ENCODE peak calls at places on chromosomes 13 and 19, in eight cellular contexts. L, B, G, C, X, U, S and J are unnamed samples. For H3K9me3 and H3K4me1, the result is how much of the 10 kb centered on the place peaks cover.

GRCh38 chr19:16374436-16374835 is 49.8 kb downstream of the KLF2 start:
- DNase-seq in L (no peak), B (no peak), G (no peak), C (no peak), X (no peak), U (no peak), S (no peak), J (no peak)

GRCh38 chr19:17680235-17680722 is 7.9 kb downstream of the UNC13A start:
- DNase-seq in L (peak), B (no peak), G (peak), C (peak), X (peak), U (peak), S (peak), J (peak)

GRCh38 chr19:18919086-18919894 is at the start of the genes COPE and DDX49:
- DNase-seq in L (peak), B (peak), G (peak), C (peak), X (peak), U (peak), S (peak), J (peak)

GRCh38 chr13:93002071-93002470 is 224.5 kb upstream of the GPC6 start:
- DNase-seq in L (no peak), B (no peak), G (no peak), C (no peak), X (no peak), U (no peak), S (no peak), J (no peak)

GRCh38 chr13:44311011-44311481 is 62.6 kb upstream of the SERP2 start:
- DNase-seq in L (no peak), B (no peak), G (no peak), C (peak), X (no peak), U (no peak), S (no peak), J (no peak)

GRCh38 chr19:14440049-14440448 is 6.9 kb downstream of the PKN1 start:
- DNase-seq in L (peak), B (peak), G (no peak), C (no peak), X (peak), U (no peak), S (peak), J (peak)

GRCh38 chr19:12956446-12957388 is at the start of gene GADD45GIP1:
- DNase-seq in L (peak), B (no peak), G (peak), C (peak), X (peak), U (peak), S (peak), J (no peak)

GRCh38 chr19:49498475-49498874 is 2.2 kb downstream of the RPS11 start:
- DNase-seq in L (no peak), B (no peak), G (no peak), C (no peak), X (no peak), U (no peak), S (no peak), J (no peak)

GRCh38 chr13:87884874-87885273 is 213.7 kb downstream of the SLITRK5 start:
- DNase-seq in L (no peak), B (no peak), G (no peak), C (peak), X (no peak), U (peak), S (no peak), J (no peak)

GRCh38 chr13:103547914-103548313 is 481.7 kb upstream of the SLC10A2 start:
- DNase-seq in L (no peak), B (no peak), G (no peak), C (no peak), X (no peak), U (no peak), S (no peak), J (no peak)

GRCh38 chr19:17026041-17026658 is 460 bp downstream of the CPAMD8 start:
- DNase-seq in L (no peak), B (no peak), G (no peak), C (no peak), X (no peak), U (no peak), S (no peak), J (no peak)

GRCh38 chr13:46077260-46077659 is 24.7 kb upstream of the ZC3H13 start:
- DNase-seq in L (no peak), B (no peak), G (no peak), C (no peak), X (no peak), U (no peak), S (no peak), J (no peak)

GRCh38 chr19:13554506-13555235 is 48.4 kb upstream of the CACNA1A start:
- DNase-seq in L (no peak), B (no peak), G (no peak), C (no peak), X (no peak), U (no peak), S (no peak), J (no peak)

GRCh38 chr19:33373701-33374405 is at the start of gene CEBPG:
- DNase-seq in L (peak), B (no peak), G (peak), C (peak), X (peak), U (peak), S (no peak), J (no peak)

GRCh38 chr19:27676334-27676733 is 1536.6 kb downstream of the UQCRFS1 start:
- DNase-seq in L (no peak), B (no peak), G (no peak), C (no peak), X (no peak), U (no peak), S (no peak), J (no peak)
- H3K9me3 ChIP-seq in L (under half), B (half or more), G (under half), C (under half), X (under half), U (under half), S (half or more), J (under half)

GRCh38 chr19:4712771-4713170 is 10.9 kb downstream of the DPP9 start:
- DNase-seq in L (no peak), B (no peak), G (no peak), C (no peak), X (no peak), U (no peak), S (no peak), J (no peak)

GRCh38 chr19:4711211-4711610 is 12.4 kb downstream of the DPP9 start:
- DNase-seq in L (no peak), B (no peak), G (no peak), C (no peak), X (no peak), U (no peak), S (no peak), J (no peak)

GRCh38 chr19:4709440-4710280 is 14.0 kb downstream of the DPP9 start:
- DNase-seq in L (peak), B (no peak), G (no peak), C (no peak), X (peak), U (no peak), S (no peak), J (peak)

GRCh38 chr19:4707956-4708650 is 15.5 kb downstream of the DPP9 start:
- DNase-seq in L (peak), B (no peak), G (no peak), C (peak), X (peak), U (no peak), S (no peak), J (no peak)

GRCh38 chr19:4710281-4710600 is 13.4 kb downstream of the DPP9 start:
- DNase-seq in L (no peak), B (no peak), G (no peak), C (no peak), X (no peak), U (no peak), S (no peak), J (no peak)
- H3K4me1 ChIP-seq in L (under half), B (half or more), G (under half), C (under half), X (under half), U (half or more), S (under half), J (under half)

DNA sequence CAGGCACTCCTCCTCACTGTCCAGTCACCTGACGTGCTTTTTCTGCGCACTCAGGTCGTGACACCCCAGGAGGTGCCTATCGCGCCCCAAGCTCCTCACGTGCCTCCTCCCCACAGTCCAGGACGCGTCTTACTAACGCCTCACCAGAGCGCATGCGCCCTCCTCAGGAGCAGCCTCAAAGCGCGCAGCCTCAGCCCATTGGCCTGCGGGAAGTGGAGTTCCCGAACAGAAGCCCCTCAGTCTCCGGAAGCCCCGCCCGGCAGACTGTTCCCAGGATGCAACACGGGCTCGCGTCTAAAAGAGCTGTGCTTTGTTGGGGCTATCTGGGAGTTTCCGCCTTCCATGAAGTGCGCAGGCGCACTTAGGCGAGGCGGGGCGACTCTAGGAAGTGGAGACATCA is 8.3 kb upstream of the ZNF556 start:
- DNase-seq in L (no peak), B (no peak), G (no peak), C (no peak), X (no peak), U (no peak), S (no peak), J (no peak)
- H3K9me3 ChIP-seq in L (under half), B (half or more), G (under half), C (half or more), X (under half), U (half or more), S (half or more), J (half or more)

GRCh38 chr19:51546650-51547396 is 15.4 kb upstream of the SIGLEC6 start:
- DNase-seq in L (no peak), B (no peak), G (no peak), C (peak), X (no peak), U (peak), S (no peak), J (no peak)
- H3K4me1 ChIP-seq in L (under half), B (under half), G (under half), C (under half), X (under half), U (under half), S (under half), J (under half)

DNA sequence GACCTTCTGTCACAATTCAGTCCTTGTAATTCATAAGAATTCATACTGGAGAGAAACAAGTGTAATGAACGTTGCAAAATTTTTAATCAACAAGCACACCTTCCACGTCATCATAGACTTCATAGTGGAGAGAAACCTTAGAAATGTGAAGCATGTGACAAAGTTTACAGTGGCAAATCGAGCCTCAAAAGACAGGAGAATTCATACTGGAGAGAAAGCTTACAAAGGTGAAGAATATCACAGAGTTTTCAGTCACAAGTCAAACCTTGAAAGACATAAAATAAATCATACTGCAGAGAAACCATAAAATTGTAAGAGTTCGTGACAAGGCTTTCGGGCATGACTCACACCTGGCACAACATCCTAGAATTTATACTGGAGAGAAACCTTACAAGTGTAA is 24.6 kb downstream of the ZNF813 start:
- DNase-seq in L (no peak), B (no peak), G (no peak), C (no peak), X (no peak), U (no peak), S (no peak), J (no peak)
- H3K9me3 ChIP-seq in L (under half), B (half or more), G (half or more), C (under half), X (under half), U (half or more), S (half or more), J (half or more)

DNA sequence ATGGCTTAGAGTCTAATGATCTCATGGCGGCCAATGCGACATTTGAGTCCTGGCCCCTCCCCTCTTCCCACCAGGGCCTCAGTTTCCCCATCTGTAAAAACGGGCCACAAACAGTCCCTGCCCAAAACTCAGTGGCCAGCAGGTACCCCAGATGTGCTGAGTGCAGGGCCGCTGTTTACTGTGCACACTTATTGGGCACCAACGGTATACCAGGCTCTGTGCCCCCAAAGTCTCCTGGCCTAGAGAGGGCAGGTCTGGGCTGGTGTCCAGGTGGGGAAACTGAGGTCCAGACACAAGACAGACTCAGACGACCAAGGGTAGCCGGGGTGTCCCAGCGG is 23.6 kb upstream of the WDR18 start:
- DNase-seq in L (no peak), B (no peak), G (no peak), C (no peak), X (no peak), U (no peak), S (no peak), J (no peak)
- H3K4me1 ChIP-seq in L (under half), B (under half), G (under half), C (under half), X (under half), U (half or more), S (under half), J (under half)

GRCh38 chr19:9610484-9611113 is 10.4 kb downstream of the ZNF561 start:
- DNase-seq in L (no peak), B (no peak), G (no peak), C (no peak), X (no peak), U (no peak), S (no peak), J (no peak)
- H3K9me3 ChIP-seq in L (under half), B (half or more), G (half or more), C (half or more), X (under half), U (half or more), S (half or more), J (half or more)

GRCh38 chr13:42333613-42334328 is 61.8 kb downstream of the AKAP11 start:
- DNase-seq in L (no peak), B (no peak), G (peak), C (peak), X (no peak), U (peak), S (no peak), J (no peak)

GRCh38 chr13:42334329-42334706 is 62.4 kb downstream of the AKAP11 start:
- DNase-seq in L (no peak), B (no peak), G (no peak), C (no peak), X (no peak), U (no peak), S (no peak), J (no peak)

GRCh38 chr13:42337808-42338600 is 66.1 kb downstream of the AKAP11 start:
- DNase-seq in L (no peak), B (no peak), G (no peak), C (no peak), X (no peak), U (peak), S (no peak), J (no peak)
- H3K4me1 ChIP-seq in L (under half), B (under half), G (under half), C (under half), X (under half), U (under half), S (under half), J (under half)

GRCh38 chr19:57632987-57633831 is at the start of gene ZNF211:
- DNase-seq in L (peak), B (peak), G (peak), C (peak), X (peak), U (peak), S (peak), J (peak)

GRCh38 chr19:57633832-57634131 is 814 bp downstream of the ZNF211 start:
- DNase-seq in L (peak), B (no peak), G (no peak), C (no peak), X (no peak), U (no peak), S (no peak), J (no peak)

GRCh38 chr19:57642396-57643046 is 9.6 kb downstream of the ZNF211 start:
- DNase-seq in L (no peak), B (no peak), G (no peak), C (no peak), X (no peak), U (no peak), S (no peak), J (no peak)

GRCh38 chr19:57641715-57642234 is 8.8 kb downstream of the ZNF211 start:
- DNase-seq in L (no peak), B (no peak), G (no peak), C (no peak), X (no peak), U (no peak), S (no peak), J (no peak)

GRCh38 chr19:57637379-57637778 is 4.4 kb downstream of the ZNF211 start:
- DNase-seq in L (no peak), B (no peak), G (no peak), C (no peak), X (no peak), U (no peak), S (no peak), J (no peak)
- H3K9me3 ChIP-seq in L (under half), B (half or more), G (half or more), C (under half), X (under half), U (half or more), S (half or more), J (half or more)

GRCh38 chr19:46970815-46971214 is 48.8 kb upstream of the NPAS1 start:
- DNase-seq in L (no peak), B (no peak), G (no peak), C (peak), X (peak), U (peak), S (no peak), J (no peak)
- H3K4me1 ChIP-seq in L (under half), B (half or more), G (under half), C (under half), X (under half), U (under half), S (half or more), J (under half)